ENCODE peak calls at places on chromosomes 7 and 10, in six cellular contexts. H is heart left ventricle, U is ovary, S is HCT116, F is esophagus squamous epithelium, Q is tibial nerve. I is an unnamed sample.

GRCh38 chr7:3882782-3883181 is 581.7 kb downstream of the SDK1 start:
- DNase-seq in H (no peak), U (no peak), S (no peak), F (no peak), Q (no peak), I (no peak)

GRCh38 chr10:14456870-14457266 is 126.1 kb upstream of the FRMD4A start:
- DNase-seq in H (no peak), U (no peak), S (no peak), F (no peak), Q (no peak), I (no peak)

GRCh38 chr10:1609596-1609995 is 127.7 kb downstream of the ADARB2 start:
- DNase-seq in H (no peak), U (no peak), S (no peak), F (no peak), Q (no peak), I (no peak)

GRCh38 chr7:102310414-102310815 is 23.7 kb downstream of the SH2B2 start:
- DNase-seq in H (no peak), U (no peak), S (no peak), F (no peak), Q (no peak), I (no peak)

GRCh38 chr10:50291261-50291850 is 40.0 kb upstream of the ASAH2 start:
- DNase-seq in H (no peak), U (no peak), S (no peak), F (no peak), Q (no peak), I (no peak)

GRCh38 chr7:29977926-29978652 is 11.5 kb downstream of the SCRN1 start:
- DNase-seq in H (no peak), U (no peak), S (peak; percentile 27), F (no peak), Q (no peak), I (no peak)

GRCh38 chr7:139075031-139075652 is 34.4 kb downstream of the ZC3HAV1 start:
- DNase-seq in H (peak; percentile 74), U (peak; percentile 47), S (peak; percentile 56), F (no peak), Q (peak; percentile 90), I (peak; percentile 57)

GRCh38 chr10:227014-227413 is 91.8 kb downstream of the ZMYND11 start:
- DNase-seq in H (no peak), U (no peak), S (no peak), F (no peak), Q (no peak), I (no peak)

GRCh38 chr10:99908512-99908911 is 101.2 kb downstream of the DNMBP start:
- DNase-seq in H (no peak), U (no peak), S (no peak), F (no peak), Q (no peak), I (no peak)

GRCh38 chr7:108308913-108309312 is 147.3 kb downstream of the NRCAM start:
- DNase-seq in H (no peak), U (no peak), S (no peak), F (no peak), Q (no peak), I (no peak)

GRCh38 chr7:73741600-73741999 is 3.0 kb upstream of the ABHD11 start:
- DNase-seq in H (no peak), U (no peak), S (no peak), F (no peak), Q (no peak), I (no peak)

GRCh38 chr7:18614841-18615240 is 119.3 kb downstream of the HDAC9 start:
- DNase-seq in H (no peak), U (no peak), S (no peak), F (no peak), Q (no peak), I (no peak)

GRCh38 chr7:44333971-44334733 is 8.8 kb upstream of the CAMK2B start:
- DNase-seq in H (no peak), U (no peak), S (no peak), F (no peak), Q (no peak), I (no peak)

GRCh38 chr7:29408841-29409243 is 154.8 kb upstream of the PRR15 start:
- DNase-seq in H (peak; percentile 49), U (no peak), S (peak; percentile 34), F (no peak), Q (peak; percentile 93), I (peak; percentile 44)

DNA sequence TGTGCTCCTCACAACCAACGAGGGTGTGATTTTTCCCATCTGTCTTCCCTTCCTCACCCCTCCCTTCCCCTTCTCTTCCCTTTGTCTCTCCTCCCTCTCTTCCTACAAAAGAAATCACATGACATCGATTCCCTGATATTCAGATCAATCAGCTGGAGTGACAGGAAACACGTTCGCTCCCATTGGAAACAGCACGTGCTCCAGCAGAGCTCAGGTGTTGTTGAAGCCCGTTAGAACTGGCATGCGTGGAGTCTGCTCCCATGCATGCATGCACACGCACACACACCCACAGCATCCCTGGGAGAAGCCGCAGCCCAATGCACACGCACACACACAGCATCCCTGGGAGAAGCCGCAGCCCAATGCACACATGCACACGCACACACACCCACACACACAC is 222.3 kb downstream of the PTPRN2 start:
- DNase-seq in H (no peak), U (no peak), S (no peak), F (no peak), Q (no peak), I (no peak)
- H3K9me3 ChIP-seq in H (no peaks in the 10 kb centered on the region), U (no peaks in the 10 kb centered on the region), S (no peaks in the 10 kb centered on the region), F (no peaks in the 10 kb centered on the region), Q (no peaks in the 10 kb centered on the region), I (no peaks in the 10 kb centered on the region)

DNA sequence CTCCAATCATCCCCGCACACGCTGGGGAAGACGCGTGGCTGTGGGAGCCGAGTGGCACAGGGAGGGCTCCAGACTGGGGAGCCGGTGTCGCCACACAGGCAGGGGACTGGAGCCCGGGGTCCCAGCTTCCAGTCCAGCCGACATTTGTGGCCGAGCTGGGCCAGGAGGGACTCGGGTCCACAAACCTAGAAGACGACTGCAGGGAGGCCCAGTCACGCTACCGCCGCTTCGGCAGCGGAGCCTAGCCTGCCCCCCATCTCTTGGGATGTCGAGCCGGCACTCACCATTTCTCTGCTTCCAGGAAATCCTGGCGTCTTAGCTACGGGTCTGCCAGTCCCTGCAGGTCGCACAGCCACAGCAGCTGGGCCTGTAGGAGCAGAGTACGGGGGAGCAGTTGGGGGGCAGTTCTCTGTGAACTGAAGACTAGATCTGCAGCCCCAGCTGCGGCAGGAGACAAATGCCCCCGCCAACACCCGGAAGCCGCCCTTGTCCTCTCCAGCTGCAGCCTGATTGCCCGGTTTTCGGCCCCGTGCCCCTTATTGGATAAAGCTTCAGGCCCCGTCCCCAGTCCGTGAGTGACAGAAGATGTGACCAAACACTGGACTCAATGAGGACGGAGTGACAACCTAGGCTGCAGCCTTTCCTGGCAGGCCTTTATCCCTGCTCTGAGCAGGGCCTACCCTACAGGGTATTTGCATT is 270.7 kb downstream of the ZNF33B start:
- DNase-seq in H (peak; percentile 93), U (peak; percentile 53), S (no peak), F (peak; percentile 15), Q (peak; percentile 82), I (peak; percentile 55)
- TF ChIP-seq POLR2A in H (no peak), U (no peak), S (no peak), F (no peak), Q (peak; percentile 52), I (no peak)

GRCh38 chr7:27235387-27236052 is 7.1 kb upstream of the EVX1 start:
- DNase-seq in H (peak; percentile 39), U (peak; percentile 58), S (peak; percentile 16), F (no peak), Q (no peak), I (peak; percentile 42)
- H3K4me3 ChIP-seq in H (peak overlapping the region; percentile 40), U (peak overlapping the region; percentile 35), S (peak overlapping the region; percentile 57), F (peak overlapping the region; percentile 43), Q (peak overlapping the region; percentile 21), I (peak overlapping the region; percentile 35)

GRCh38 chr7:57308631-57309408 is 141.2 kb upstream of the ZNF716 start:
- DNase-seq in H (no peak), U (no peak), S (no peak), F (no peak), Q (no peak), I (no peak)
- H3K9me3 ChIP-seq in H (no peaks in the 10 kb centered on the region), U (no peaks in the 10 kb centered on the region), S (no peaks in the 10 kb centered on the region), F (no peaks in the 10 kb centered on the region), Q (no peaks in the 10 kb centered on the region), I (no peaks in the 10 kb centered on the region)

GRCh38 chr10:63523015-63523414 is 1.8 kb downstream of the REEP3 start:
- DNase-seq in H (no peak), U (no peak), S (no peak), F (no peak), Q (no peak), I (no peak)

GRCh38 chr10:63518690-63519288 is 2.4 kb upstream of the REEP3 start:
- DNase-seq in H (no peak), U (no peak), S (no peak), F (no peak), Q (no peak), I (no peak)

GRCh38 chr10:63522129-63522687 is 1.0 kb downstream of the REEP3 start:
- DNase-seq in H (no peak), U (no peak), S (no peak), F (no peak), Q (no peak), I (no peak)

GRCh38 chr10:63520463-63521388 is 475 bp upstream of the REEP3 start:
- DNase-seq in H (peak; percentile 83), U (no peak), S (peak; percentile 48), F (no peak), Q (no peak), I (peak; percentile 51)

DNA sequence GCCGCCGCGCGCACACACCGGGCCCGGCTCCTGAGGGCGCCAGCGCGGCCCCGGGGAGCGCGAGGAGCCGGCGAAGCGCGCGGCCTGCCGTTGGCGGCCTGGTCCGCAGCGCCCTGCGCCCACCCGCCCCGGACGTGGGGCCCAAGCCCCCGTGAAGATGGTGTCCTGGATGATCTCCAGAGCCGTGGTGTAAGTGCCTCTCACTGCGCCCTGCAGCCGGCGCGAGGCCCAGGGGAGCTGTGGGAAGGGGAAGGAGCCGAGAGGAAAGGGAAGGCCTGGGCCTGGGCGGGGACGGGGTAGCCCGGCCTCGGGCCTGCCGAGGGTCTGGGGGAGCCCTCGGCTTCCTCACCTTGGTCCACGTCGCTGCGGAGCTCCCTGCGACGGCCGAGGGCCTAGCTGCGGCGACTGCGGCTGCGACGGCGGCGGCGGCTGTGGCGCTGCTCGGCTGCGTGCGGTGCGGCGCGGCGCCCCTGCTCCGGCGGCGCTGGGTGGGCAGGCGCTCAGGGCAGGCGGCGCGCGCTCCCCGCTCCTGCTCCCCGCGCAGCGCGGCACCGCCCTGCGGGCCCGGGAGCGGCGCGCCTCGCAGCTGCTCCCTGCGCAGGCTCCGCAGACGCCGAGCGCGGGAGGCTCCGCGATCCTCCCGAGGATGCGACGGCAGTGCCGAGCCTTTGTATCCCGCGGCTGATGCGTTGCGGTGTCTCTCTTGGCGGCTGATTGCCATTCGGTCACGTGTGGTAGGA is at the start of gene REEP3:
- DNase-seq in H (peak; percentile 74), U (peak; percentile 79), S (no peak), F (peak; percentile 12), Q (peak; percentile 60), I (peak; percentile 68)
- TF ChIP-seq POLR2A in H (no peak), U (peak; percentile 61), S (peak; percentile 32), F (peak; percentile 70), Q (peak; percentile 74), I (no peak)

GRCh38 chr10:59706851-59707797 is 2.5 kb downstream of the SLC16A9 start:
- DNase-seq in H (no peak), U (no peak), S (no peak), F (no peak), Q (no peak), I (no peak)
- H3K4me3 ChIP-seq in H (no peak overlapping the region), U (no peak overlapping the region), S (no peak overlapping the region), F (no peak overlapping the region), Q (no peak overlapping the region), I (no peak overlapping the region)